ENCODE peak calls at places on chromosomes 2 and 18, in nine cellular contexts. X is tibial nerve, B is ovary, N is sigmoid colon, E is transverse colon, K is H1, A is stomach, I is GM12878, H is SK-N-SH. W is an unnamed sample.

GRCh38 chr2:142040554-142040953 is 90.3 kb downstream of the LRP1B start:
- DNase-seq in H (no peak), N (no peak), B (no peak), X (no peak), K (no peak), A (no peak), E (no peak), I (no peak), W (no peak)

GRCh38 chr18:54946149-54946581 is 13.1 kb downstream of the CCDC68 start:
- DNase-seq in I (peak; percentile 8), X (no peak), K (no peak), B (no peak), H (no peak), A (peak; percentile 75), N (no peak), E (peak; percentile 83), W (no peak)

GRCh38 chr2:199405241-199405640 is 52.5 kb downstream of the SATB2 start:
- DNase-seq in B (no peak), X (no peak), I (no peak), H (no peak), A (no peak), N (no peak), K (no peak), E (no peak), W (no peak)

GRCh38 chr2:126858013-126858412 is 40.7 kb upstream of the TEX51 start:
- DNase-seq in A (no peak), I (no peak), B (no peak), H (peak; percentile 84), X (no peak), N (no peak), K (no peak), E (no peak), W (no peak)

GRCh38 chr2:160493227-160494028 is at the start of gene RBMS1:
- DNase-seq in E (peak; percentile 53), H (peak; percentile 92), N (peak; percentile 83), B (peak; percentile 70), X (no peak), A (peak; percentile 54), I (no peak), K (peak; percentile 78), W (peak; percentile 79)

GRCh38 chr2:53770264-53770663 is 2.7 kb downstream of the CHAC2 start:
- DNase-seq in K (no peak), N (no peak), A (no peak), B (no peak), E (no peak), I (no peak), X (no peak), H (no peak), W (no peak)

GRCh38 chr18:79107886-79108285 is 38.7 kb downstream of the ATP9B start:
- DNase-seq in K (no peak), X (no peak), B (no peak), N (no peak), I (no peak), H (no peak), E (no peak), A (no peak), W (no peak)

GRCh38 chr2:25197336-25198208 is 29.2 kb upstream of the POMC start:
- DNase-seq in H (no peak), K (no peak), I (no peak), E (no peak), A (no peak), B (no peak), N (no peak), X (no peak), W (no peak)

GRCh38 chr18:31741096-31741735 is 19.5 kb downstream of the SLC25A52 start:
- DNase-seq in X (peak; percentile 85), K (peak; percentile 72), A (peak; percentile 61), I (peak; percentile 16), H (peak; percentile 32), N (no peak), B (no peak), E (peak; percentile 44), W (no peak)

GRCh38 chr2:62379576-62379975 is 126.4 kb downstream of the TMEM17 start:
- DNase-seq in A (no peak), K (no peak), N (no peak), E (no peak), I (no peak), X (no peak), B (no peak), H (no peak), W (no peak)

GRCh38 chr2:68831688-68832087 is 39.5 kb downstream of the BMP10 start:
- DNase-seq in E (no peak), H (no peak), B (no peak), I (no peak), X (no peak), A (no peak), K (no peak), N (no peak), W (no peak)

GRCh38 chr2:144505245-144505801 is 14.6 kb downstream of the ZEB2 start:
- DNase-seq in N (no peak), I (no peak), X (no peak), K (no peak), B (no peak), A (no peak), E (no peak), H (no peak), W (no peak)

GRCh38 chr18:12315481-12315880 is 7.4 kb downstream of the TUBB6 start:
- DNase-seq in H (no peak), I (no peak), N (peak; percentile 69), K (no peak), B (no peak), E (no peak), A (no peak), X (no peak), W (no peak)

GRCh38 chr18:12317664-12318333 is 9.8 kb downstream of the TUBB6 start:
- DNase-seq in I (no peak), B (no peak), H (no peak), X (no peak), E (no peak), K (no peak), A (no peak), N (no peak), W (no peak)

GRCh38 chr18:12313530-12314245 is 5.6 kb downstream of the TUBB6 start:
- DNase-seq in N (peak; percentile 62), H (no peak), B (no peak), E (no peak), X (no peak), K (no peak), I (no peak), A (no peak), W (no peak)

GRCh38 chr18:12314586-12315305 is 6.7 kb downstream of the TUBB6 start:
- DNase-seq in B (no peak), H (no peak), K (no peak), N (no peak), A (no peak), I (no peak), E (no peak), X (no peak), W (no peak)

DNA sequence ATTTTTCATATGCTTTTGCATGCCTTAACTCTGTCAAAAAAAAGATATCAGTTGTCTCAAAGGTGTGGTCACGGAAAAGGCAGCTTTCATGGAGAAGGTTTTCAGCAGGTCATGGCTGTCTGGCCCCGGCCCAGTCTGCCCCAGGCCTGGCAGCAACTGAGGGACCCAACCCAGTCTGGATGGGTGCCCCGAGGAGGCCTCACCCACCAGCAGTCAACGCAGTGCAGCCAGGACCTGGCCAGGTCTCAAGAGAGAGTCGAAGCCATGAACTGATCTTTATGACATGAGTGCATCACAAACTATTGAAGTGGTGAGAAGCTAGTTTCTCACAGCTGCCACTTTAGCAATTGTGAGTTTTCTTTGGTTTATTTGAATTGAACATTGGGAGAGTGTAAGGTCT is 7.9 kb downstream of the TUBB6 start:
- DNase-seq in B (no peak), N (peak; percentile 64), A (no peak), K (no peak), I (no peak), H (no peak), X (no peak), E (no peak), W (peak; percentile 79)
- H3K36me3 ChIP-seq in B (no peaks in the 10 kb centered on the region), N (peaks cover 14% of the 10 kb centered on the region), A (peaks cover 30% of the 10 kb centered on the region), K (peaks cover 11% of the 10 kb centered on the region), I (peaks cover 3% of the 10 kb centered on the region), H (peaks cover 45% of the 10 kb centered on the region), X (peaks cover 66% of the 10 kb centered on the region), E (no peaks in the 10 kb centered on the region), W (peaks cover 38% of the 10 kb centered on the region)

GRCh38 chr2:3192281-3192818 is 185.3 kb downstream of the EIPR1 start:
- DNase-seq in N (no peak), E (no peak), H (no peak), B (no peak), K (no peak), A (no peak), X (no peak), I (no peak), W (no peak)
- H3K4me3 ChIP-seq in N (no peak overlapping the region), E (no peak overlapping the region), H (no peak overlapping the region), B (no peak overlapping the region), K (no peak overlapping the region), A (no peak overlapping the region), X (no peak overlapping the region), I (no peak overlapping the region), W (no peak overlapping the region)

DNA sequence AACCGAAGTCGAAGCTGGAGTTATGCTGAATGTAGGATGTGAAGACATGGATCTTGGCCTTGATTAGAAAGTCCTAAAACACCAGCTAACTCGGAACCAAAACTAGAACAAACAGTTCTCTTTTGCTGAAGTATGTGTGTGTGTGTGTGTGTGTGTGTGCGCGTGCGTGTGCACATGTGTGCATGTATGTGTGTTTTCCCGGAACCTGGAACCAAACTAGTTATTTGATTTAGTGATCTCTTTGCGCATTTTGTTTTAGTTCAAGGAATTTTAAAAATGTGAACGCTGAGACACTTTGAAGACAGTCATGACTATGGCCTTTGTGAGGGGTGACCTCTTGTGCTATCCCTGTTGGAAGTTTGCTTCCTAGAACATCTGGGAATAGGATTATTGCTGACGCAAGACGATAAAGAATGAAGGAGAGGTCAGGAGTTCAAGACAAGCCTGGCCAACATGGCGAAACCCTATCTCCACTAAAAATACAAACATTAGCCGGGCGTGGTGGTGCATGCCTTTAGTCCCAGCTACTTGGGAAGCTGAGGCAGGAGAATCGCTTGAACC is 23.8 kb downstream of the FHL2 start:
- DNase-seq in H (no peak), N (no peak), E (no peak), X (peak; percentile 73), B (peak; percentile 75), A (no peak), I (no peak), K (no peak), W (no peak)
- TF ChIP-seq EP300 in H (no peak), N (no peak), E (peak; percentile 2), X (peak; percentile 78), B (peak; percentile 79), A (peak; percentile 43), I (no peak), K (no peak), W (no peak)

GRCh38 chr2:218703341-218703740 is 7.3 kb upstream of the TTLL4 start:
- DNase-seq in X (no peak), H (no peak), I (no peak), B (no peak), N (no peak), E (no peak), K (no peak), A (no peak), W (no peak)

GRCh38 chr2:218698885-218699284 is 11.8 kb upstream of the TTLL4 start:
- DNase-seq in A (no peak), B (no peak), X (no peak), K (no peak), N (no peak), H (no peak), E (no peak), I (no peak), W (no peak)

DNA sequence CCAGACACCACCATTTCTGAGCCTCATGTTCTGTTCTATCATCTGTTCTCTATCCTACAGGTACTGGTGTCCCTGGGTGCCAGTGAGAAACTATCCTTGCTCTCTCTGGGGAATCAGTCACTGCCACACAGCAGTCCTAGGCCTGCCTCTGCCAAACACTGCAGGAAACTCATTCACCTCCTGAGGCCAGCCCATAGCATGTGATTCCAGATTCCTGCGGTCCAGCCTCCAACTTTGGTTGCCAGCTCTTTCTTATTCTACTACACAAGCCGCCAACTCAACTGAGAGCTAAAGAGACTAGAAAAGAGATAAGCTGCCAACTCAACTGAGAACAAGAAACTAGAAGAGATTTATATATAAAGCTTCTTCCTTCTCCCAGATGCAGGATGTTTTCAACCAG is 8.8 kb upstream of the TTLL4 start:
- DNase-seq in K (no peak), B (no peak), A (no peak), E (no peak), I (no peak), N (no peak), X (no peak), H (no peak), W (no peak)
- H3K36me3 ChIP-seq in K (no peaks in the 10 kb centered on the region), B (no peaks in the 10 kb centered on the region), A (peaks cover 51% of the 10 kb centered on the region), E (no peaks in the 10 kb centered on the region), I (peaks cover 2% of the 10 kb centered on the region), N (peaks cover 25% of the 10 kb centered on the region), X (peaks cover 58% of the 10 kb centered on the region), H (peaks cover 40% of the 10 kb centered on the region), W (peaks cover 22% of the 10 kb centered on the region)

W was measured in suprapubic skin.